ENCODE peak calls at places on chromosome 4, in seven cellular contexts. M, O, H, P, E, I and R are unnamed samples.

GRCh38 chr4:68591204-68591603 is 15.1 kb upstream of the UGT2B17 start:
- DNase-seq in M (no peak), O (no peak), H (no peak), P (no peak), E (no peak), I (no peak), R (no peak)

GRCh38 chr4:111630705-111631104 is 514.5 kb upstream of the FAM241A start:
- DNase-seq in M (no peak), O (no peak), H (no peak), P (no peak), E (peak; percentile 23), I (no peak), R (no peak)

GRCh38 chr4:129929052-129929451 is 833.1 kb downstream of the C4orf33 start:
- DNase-seq in M (no peak), O (peak; percentile 52), H (no peak), P (no peak), E (no peak), I (no peak), R (no peak)

GRCh38 chr4:121050251-121050650 is 22.1 kb downstream of the NDNF start:
- DNase-seq in M (no peak), O (no peak), H (no peak), P (no peak), E (no peak), I (no peak), R (no peak)

GRCh38 chr4:2287594-2287915 is 25.6 kb upstream of the MXD4 start:
- DNase-seq in M (peak; percentile 10), O (no peak), H (no peak), P (no peak), E (no peak), I (no peak), R (no peak)

GRCh38 chr4:164488114-164488513 is 265.8 kb upstream of the SMIM31 start:
- DNase-seq in M (no peak), O (no peak), H (no peak), P (no peak), E (no peak), I (no peak), R (no peak)

GRCh38 chr4:184287697-184288255 is 70.1 kb upstream of the ENPP6 start:
- DNase-seq in M (no peak), O (peak; percentile 67), H (no peak), P (no peak), E (no peak), I (no peak), R (peak; percentile 21)

GRCh38 chr4:66577922-66578321 is 907.6 kb upstream of the EPHA5 start:
- DNase-seq in M (no peak), O (no peak), H (no peak), P (no peak), E (no peak), I (no peak), R (no peak)

GRCh38 chr4:64598068-64598467 is 188.8 kb upstream of the TECRL start:
- DNase-seq in M (no peak), O (no peak), H (no peak), P (no peak), E (no peak), I (no peak), R (no peak)

GRCh38 chr4:1011022-1011694 is at the start of gene FGFRL1:
- DNase-seq in M (peak; percentile 88), O (peak; percentile 96), H (peak; percentile 86), P (peak; percentile 95), E (peak; percentile 73), I (peak; percentile 96), R (peak; percentile 41)

GRCh38 chr4:37561196-37561802 is 124.9 kb downstream of the RELL1 start:
- DNase-seq in M (no peak), O (no peak), H (no peak), P (no peak), E (no peak), I (no peak), R (no peak)

GRCh38 chr4:7971159-7971631 is 31.5 kb upstream of the AFAP1 start:
- DNase-seq in M (no peak), O (no peak), H (no peak), P (no peak), E (no peak), I (no peak), R (no peak)
- H3K27ac ChIP-seq in M (no peak overlapping the region), O (no peak overlapping the region), H (peak overlapping the region; percentile 67), P (no peak overlapping the region), E (peak overlapping the region; percentile 86), I (no peak overlapping the region), R (no peak overlapping the region)

GRCh38 chr4:58261526-58261925 is 1151.3 kb upstream of the IGFBP7 start:
- DNase-seq in M (no peak), O (no peak), H (no peak), P (no peak), E (no peak), I (no peak), R (no peak)

DNA sequence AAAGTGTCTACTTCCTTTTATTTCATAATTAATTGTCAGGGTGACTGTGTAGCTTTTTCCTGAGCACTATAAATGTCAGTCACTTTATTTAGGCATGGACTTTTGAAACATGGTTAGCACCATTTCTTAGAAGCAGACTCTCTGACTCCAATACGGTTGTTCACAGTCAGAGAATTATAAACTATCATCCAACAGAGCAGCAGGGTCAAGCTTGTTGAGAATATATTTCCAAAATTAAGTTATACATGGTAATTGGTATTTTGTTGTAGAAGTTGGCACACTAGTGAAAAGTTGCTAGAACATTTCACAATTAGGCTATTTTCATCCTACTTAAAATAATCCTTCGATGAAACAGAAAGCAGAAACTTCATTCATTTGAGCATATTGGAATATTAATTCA is 1155.5 kb upstream of the IGFBP7 start:
- DNase-seq in M (no peak), O (no peak), H (no peak), P (no peak), E (no peak), I (no peak), R (no peak)
- H3K9me3 ChIP-seq in M (no peaks in the 10 kb centered on the region), O (peaks cover 8% of the 10 kb centered on the region), H (no peaks in the 10 kb centered on the region), P (no peaks in the 10 kb centered on the region), E (peaks cover 16% of the 10 kb centered on the region), I (no peaks in the 10 kb centered on the region), R (peaks cover 8% of the 10 kb centered on the region)

DNA sequence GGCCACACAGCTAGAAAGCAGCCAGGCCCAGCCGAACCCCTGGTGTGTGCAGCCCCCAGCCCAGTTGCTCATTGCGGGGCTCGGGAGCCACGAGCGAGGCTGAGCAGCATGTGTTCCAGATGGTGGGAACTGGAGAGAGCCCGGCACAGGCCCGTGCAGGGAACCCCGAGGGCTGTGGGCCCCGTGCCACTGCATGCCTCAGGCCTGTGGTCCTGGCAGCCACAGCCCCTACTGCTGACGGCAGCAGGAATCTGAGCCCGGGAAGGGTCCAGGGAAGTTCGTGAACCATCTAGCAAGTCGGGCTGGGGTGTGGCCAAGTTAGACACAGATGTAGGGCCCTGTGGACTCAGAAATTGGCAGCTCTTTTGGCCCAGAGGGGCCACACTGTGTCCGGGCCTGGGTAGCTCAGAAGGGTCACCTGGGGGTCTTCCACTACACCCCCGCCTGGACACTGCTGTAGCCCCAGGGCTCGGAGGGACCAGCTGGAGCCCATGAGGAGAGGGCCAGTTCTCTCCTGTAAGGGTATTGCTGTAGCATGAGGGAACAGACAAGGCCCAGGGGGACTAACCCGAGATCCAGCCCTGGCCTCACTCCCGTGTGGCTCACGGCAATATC is 12.1 kb downstream of the HTRA3 start:
- DNase-seq in M (peak; percentile 49), O (no peak), H (no peak), P (peak; percentile 85), E (no peak), I (peak; percentile 89), R (peak; percentile 38)
- H3K27ac ChIP-seq in M (no peak overlapping the region), O (no peak overlapping the region), H (no peak overlapping the region), P (peak overlapping the region; percentile 49), E (no peak overlapping the region), I (no peak overlapping the region), R (no peak overlapping the region)

DNA sequence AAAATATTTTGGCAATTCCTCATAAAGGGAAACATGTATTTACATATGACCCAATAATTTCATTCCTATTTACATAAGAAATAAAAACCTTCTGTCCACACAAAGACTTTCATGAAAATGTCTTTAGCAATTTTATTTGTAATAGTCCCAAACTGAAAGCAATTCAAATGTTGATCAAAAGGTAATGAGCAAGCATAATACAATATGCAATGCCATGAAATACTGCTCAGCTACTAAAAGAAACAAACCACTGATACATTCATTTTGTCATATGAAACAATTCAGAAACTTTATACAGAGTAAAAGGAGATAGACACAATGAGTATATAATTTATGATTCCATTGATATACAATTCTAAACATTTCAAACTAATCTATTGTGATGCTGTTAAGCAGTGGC is 335.8 kb downstream of the GASK1B start:
- DNase-seq in M (no peak), O (no peak), H (no peak), P (no peak), E (no peak), I (no peak), R (no peak)
- H3K9me3 ChIP-seq in M (no peaks in the 10 kb centered on the region), O (no peaks in the 10 kb centered on the region), H (no peaks in the 10 kb centered on the region), P (no peaks in the 10 kb centered on the region), E (no peaks in the 10 kb centered on the region), I (no peaks in the 10 kb centered on the region), R (no peaks in the 10 kb centered on the region)

DNA sequence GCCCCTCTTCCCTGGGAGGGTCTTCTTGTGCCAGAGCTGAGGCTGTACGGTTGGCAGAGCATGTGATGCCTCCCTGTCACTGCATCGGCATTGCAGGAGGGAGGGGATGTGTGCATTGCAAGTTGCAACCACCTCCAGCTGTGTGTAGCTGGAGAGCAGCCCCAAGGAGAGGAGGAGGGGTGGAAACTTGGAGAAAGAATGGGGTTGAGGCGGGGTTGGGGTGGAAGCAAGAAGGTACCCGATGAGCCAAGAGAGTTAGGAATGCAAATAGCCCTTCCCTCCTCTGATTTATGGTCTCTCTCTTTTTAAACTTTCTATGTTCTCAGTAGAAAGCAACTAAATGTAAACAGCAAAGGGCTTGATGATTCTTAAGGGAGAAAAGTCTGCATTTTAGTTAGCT is 48.1 kb upstream of the MND1 start:
- DNase-seq in M (no peak), O (no peak), H (no peak), P (no peak), E (no peak), I (no peak), R (peak; percentile 76)
- H3K27ac ChIP-seq in M (no peak overlapping the region), O (no peak overlapping the region), H (no peak overlapping the region), P (no peak overlapping the region), E (no peak overlapping the region), I (no peak overlapping the region), R (peak overlapping the region; percentile 58)

GRCh38 chr4:58209576-58209975 is 1099.4 kb upstream of the IGFBP7 start:
- DNase-seq in M (no peak), O (no peak), H (no peak), P (no peak), E (no peak), I (no peak), R (no peak)
- H3K9me3 ChIP-seq in M (no peaks in the 10 kb centered on the region), O (peaks cover 12% of the 10 kb centered on the region), H (no peaks in the 10 kb centered on the region), P (no peaks in the 10 kb centered on the region), E (peaks cover 30% of the 10 kb centered on the region), I (no peaks in the 10 kb centered on the region), R (peaks cover 3% of the 10 kb centered on the region)

DNA sequence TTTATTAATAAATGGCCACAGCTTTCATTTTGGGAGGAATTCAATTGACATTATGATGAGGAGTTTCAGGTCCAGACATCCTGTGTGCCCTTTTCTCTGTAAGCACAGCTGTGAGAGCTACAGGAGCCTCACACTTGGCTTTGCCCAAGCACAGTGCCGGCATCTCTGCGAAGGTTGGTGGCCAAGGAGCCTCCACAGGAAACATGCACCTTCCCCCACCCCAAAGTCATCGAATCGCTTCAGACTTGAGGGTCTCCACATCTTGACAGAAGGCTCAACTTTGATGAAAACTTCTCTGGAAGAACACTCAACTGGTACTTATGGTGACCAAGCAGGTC is 100.0 kb downstream of the SYNPO2 start:
- DNase-seq in M (no peak), O (no peak), H (no peak), P (no peak), E (no peak), I (peak; percentile 58), R (no peak)
- H3K27ac ChIP-seq in M (peak overlapping the region; percentile 86), O (no peak overlapping the region), H (no peak overlapping the region), P (peak overlapping the region; percentile 36), E (no peak overlapping the region), I (peak overlapping the region; percentile 95), R (peak overlapping the region; percentile 92)

GRCh38 chr4:88277711-88278025 is 6.7 kb downstream of the PPM1K start:
- DNase-seq in M (no peak), O (no peak), H (no peak), P (no peak), E (no peak), I (no peak), R (no peak)
- H3K9me3 ChIP-seq in M (no peaks in the 10 kb centered on the region), O (peaks cover 68% of the 10 kb centered on the region), H (no peaks in the 10 kb centered on the region), P (no peaks in the 10 kb centered on the region), E (no peaks in the 10 kb centered on the region), I (no peaks in the 10 kb centered on the region), R (peaks cover 4% of the 10 kb centered on the region)